ENCODE peak calls at places on chromosomes 2 and 18, in eight cellular contexts. L, D, S, F, N, X, Y and W are unnamed samples.

GRCh38 chr2:220504890-220505564 is 877.6 kb downstream of the SLC4A3 start:
- DNase-seq in D (no peak), Y (no peak), L (no peak), S (peak), N (peak), F (no peak), X (peak), W (peak)

GRCh38 chr2:188235364-188235763 is 56.3 kb upstream of the GULP1 start:
- DNase-seq in Y (no peak), L (peak), F (no peak), D (no peak), N (no peak), S (no peak), X (no peak), W (no peak)

GRCh38 chr2:31414601-31415241 is at the start of gene XDH:
- DNase-seq in S (no peak), F (no peak), N (peak), D (no peak), L (no peak), Y (no peak), X (no peak), W (no peak)

GRCh38 chr2:45554073-45554742 is 56.9 kb downstream of the SRBD1 start:
- DNase-seq in L (no peak), S (no peak), Y (no peak), D (no peak), X (peak), F (no peak), N (peak), W (no peak)

GRCh38 chr2:96116879-96117533 is 635 bp upstream of the ADRA2B start:
- DNase-seq in F (no peak), L (peak), D (no peak), S (peak), Y (peak), N (peak), X (peak), W (no peak)

GRCh38 chr2:227010433-227010832 is 153.6 kb downstream of the COL4A4 start:
- DNase-seq in D (no peak), N (peak), Y (no peak), F (no peak), L (no peak), X (peak), S (no peak), W (no peak)

GRCh38 chr2:236887519-236887918 is 198.2 kb upstream of the COPS8 start:
- DNase-seq in Y (peak), F (no peak), X (peak), L (no peak), S (peak), D (no peak), N (no peak), W (no peak)

GRCh38 chr2:107712857-107713256 is 113.8 kb upstream of the RGPD4 start:
- DNase-seq in D (no peak), L (no peak), S (no peak), N (no peak), Y (peak), X (no peak), F (no peak), W (no peak)

GRCh38 chr18:36850527-36851201 is 21.7 kb downstream of the KIAA1328 start:
- DNase-seq in L (no peak), D (no peak), N (peak), X (peak), Y (peak), S (peak), F (no peak), W (peak)

GRCh38 chr2:46163031-46163430 is 134.2 kb upstream of the EPAS1 start:
- DNase-seq in L (no peak), Y (no peak), D (no peak), F (no peak), X (no peak), S (no peak), N (no peak), W (no peak)

GRCh38 chr2:150404147-150404546 is 83.3 kb downstream of the RND3 start:
- DNase-seq in Y (no peak), L (no peak), S (peak), D (no peak), F (no peak), N (no peak), X (no peak), W (no peak)

GRCh38 chr2:104056451-104056850 is 797.5 kb upstream of the POU3F3 start:
- DNase-seq in L (no peak), N (no peak), S (no peak), F (no peak), Y (no peak), D (no peak), X (no peak), W (no peak)

GRCh38 chr2:165678882-165679281 is 115.2 kb downstream of the GALNT3 start:
- DNase-seq in D (no peak), N (no peak), Y (no peak), S (no peak), L (no peak), X (no peak), F (no peak), W (no peak)

GRCh38 chr2:163011035-163011434 is 172.5 kb upstream of the KCNH7 start:
- DNase-seq in L (no peak), N (no peak), F (no peak), X (no peak), D (no peak), S (no peak), Y (no peak), W (no peak)

GRCh38 chr2:174325932-174326879 is 8.5 kb upstream of the SP9 start:
- DNase-seq in D (no peak), F (no peak), S (no peak), N (no peak), L (peak), X (peak), Y (no peak), W (no peak)

GRCh38 chr2:28340312-28341202 is 52.1 kb upstream of the FOSL2 start:
- DNase-seq in F (no peak), N (no peak), Y (peak), S (no peak), L (no peak), D (no peak), X (no peak), W (no peak)

GRCh38 chr2:147231607-147232006 is 613.2 kb upstream of the ACVR2A start:
- DNase-seq in S (no peak), F (no peak), X (no peak), D (no peak), L (no peak), Y (no peak), N (no peak), W (no peak)

GRCh38 chr18:7592305-7593071 is 25.4 kb downstream of the PTPRM start:
- DNase-seq in S (no peak), D (no peak), X (no peak), N (no peak), L (no peak), Y (no peak), F (no peak), W (no peak)

GRCh38 chr2:102235491-102235890 is 48.7 kb downstream of the IL1RL2 start:
- DNase-seq in F (no peak), X (peak), N (no peak), L (peak), S (peak), D (no peak), Y (no peak), W (no peak)

GRCh38 chr2:184272040-184272439 is 326.3 kb upstream of the ZNF804A start:
- DNase-seq in S (no peak), L (no peak), Y (no peak), X (no peak), N (no peak), D (no peak), F (no peak), W (no peak)

GRCh38 chr2:57962861-57963260 is 83.7 kb upstream of the VRK2 start:
- DNase-seq in D (no peak), S (no peak), N (no peak), X (no peak), L (no peak), F (no peak), Y (no peak), W (no peak)

GRCh38 chr2:227228061-227228667 is 63.7 kb downstream of the COL4A3 start:
- DNase-seq in L (no peak), N (peak), Y (no peak), F (no peak), X (no peak), S (no peak), D (no peak), W (peak)

GRCh38 chr2:191703079-191703725 is 25.3 kb downstream of the NABP1 start:
- DNase-seq in X (no peak), L (no peak), N (no peak), S (no peak), F (no peak), Y (no peak), D (no peak), W (no peak)

GRCh38 chr2:19158899-19159298 is 199.5 kb downstream of the OSR1 start:
- DNase-seq in L (no peak), S (no peak), X (peak), F (no peak), N (no peak), D (no peak), Y (no peak), W (no peak)

GRCh38 chr2:165376571-165376975 is 92.9 kb upstream of the CSRNP3 start:
- DNase-seq in S (peak), N (no peak), F (no peak), X (no peak), D (no peak), L (no peak), Y (peak), W (no peak)

GRCh38 chr2:173860566-173860965 is 104.6 kb downstream of the SP3 start:
- DNase-seq in L (no peak), X (no peak), S (no peak), D (no peak), N (no peak), Y (no peak), F (no peak), W (no peak)

GRCh38 chr2:20482711-20483110 is 35.8 kb downstream of the RHOB start:
- DNase-seq in D (no peak), L (no peak), Y (no peak), S (no peak), X (no peak), F (no peak), N (no peak), W (no peak)

GRCh38 chr2:33550206-33550605 is 48.9 kb downstream of the FAM98A start:
- DNase-seq in S (no peak), F (no peak), L (no peak), D (no peak), X (no peak), N (no peak), Y (no peak), W (no peak)

GRCh38 chr18:35497006-35497333 is 790 bp downstream of the INO80C start:
- DNase-seq in S (no peak), F (no peak), X (peak), N (peak), Y (peak), L (no peak), D (no peak), W (no peak)

GRCh38 chr2:109085912-109086742 is 42.9 kb upstream of the SH3RF3 start:
- DNase-seq in X (no peak), S (no peak), D (no peak), Y (no peak), N (no peak), L (no peak), F (no peak), W (no peak)

GRCh38 chr18:11695736-11696135 is 6.7 kb downstream of the GNAL start:
- DNase-seq in L (no peak), D (no peak), X (no peak), Y (no peak), S (no peak), F (no peak), N (no peak), W (no peak)

GRCh38 chr18:26185267-26185666 is 41.0 kb upstream of the TAF4B start:
- DNase-seq in X (no peak), Y (peak), L (no peak), N (no peak), S (peak), D (no peak), F (no peak), W (no peak)

GRCh38 chr2:233142355-233142897 is 82.3 kb downstream of the INPP5D start:
- DNase-seq in L (peak), S (no peak), D (no peak), X (no peak), N (no peak), Y (no peak), F (no peak), W (no peak)

GRCh38 chr18:50700245-50701165 is 119.3 kb downstream of the MRO start:
- DNase-seq in X (no peak), S (no peak), D (no peak), N (no peak), Y (no peak), L (no peak), F (no peak), W (no peak)

GRCh38 chr2:75641587-75641986 is 5.0 kb upstream of the MRPL19 start:
- DNase-seq in N (no peak), X (peak), L (no peak), S (no peak), F (no peak), Y (no peak), D (no peak), W (no peak)

GRCh38 chr2:134137182-134137595 is 116.7 kb upstream of the MGAT5 start:
- DNase-seq in D (no peak), N (peak), L (no peak), Y (peak), S (peak), X (peak), F (no peak), W (no peak)

GRCh38 chr2:142716463-142717242 is 160.8 kb upstream of the KYNU start:
- DNase-seq in F (no peak), N (no peak), S (peak), L (no peak), D (no peak), X (peak), Y (no peak), W (no peak)